ENCODE peak calls at places on chromosomes 4 and X, in nine cellular contexts. S, Q, X, G, Z, B, J, W and I are unnamed samples.
A peak's percentile ranks its signal among the peaks of the same experiment; 100 is the strongest.

GRCh38 chrX:138691186-138691585 is 20.3 kb downstream of the FGF13 start:
- DNase-seq in S (no peak), Q (no peak), X (no peak), G (no peak), Z (no peak), B (no peak), J (no peak), W (peak; percentile 17), I (no peak)

GRCh38 chrX:78886550-78886949 is 58.6 kb upstream of the P2RY10 start:
- DNase-seq in S (peak; percentile 0), Q (no peak), X (no peak), G (no peak), Z (peak; percentile 1), B (no peak), J (no peak), W (no peak), I (no peak)

GRCh38 chrX:129561453-129561852 is 21.4 kb downstream of the OCRL start:
- DNase-seq in S (no peak), Q (no peak), X (no peak), G (no peak), Z (no peak), B (no peak), J (no peak), W (no peak), I (no peak)

GRCh38 chr4:24382381-24382780 is 202.0 kb downstream of the DHX15 start:
- DNase-seq in S (no peak), Q (no peak), X (no peak), G (no peak), Z (no peak), B (no peak), J (no peak), W (peak; percentile 91), I (no peak)

GRCh38 chr4:68375667-68376559 is 26.0 kb upstream of the YTHDC1 start:
- DNase-seq in S (peak; percentile 48), Q (no peak), X (peak; percentile 22), G (peak; percentile 66), Z (peak; percentile 15), B (peak; percentile 28), J (peak; percentile 65), W (peak; percentile 41), I (peak; percentile 65)

GRCh38 chrX:11188664-11189063 is 77.5 kb downstream of the HCCS start:
- DNase-seq in S (no peak), Q (no peak), X (no peak), G (no peak), Z (no peak), B (peak; percentile 7), J (no peak), W (peak; percentile 22), I (no peak)

GRCh38 chr4:144357970-144358369 is 217.5 kb upstream of the GYPA start:
- DNase-seq in S (no peak), Q (no peak), X (no peak), G (no peak), Z (peak; percentile 9), B (no peak), J (no peak), W (no peak), I (no peak)

GRCh38 chr4:145195167-145195952 is 15.0 kb upstream of the OTUD4 start:
- DNase-seq in S (no peak), Q (no peak), X (no peak), G (no peak), Z (no peak), B (no peak), J (no peak), W (no peak), I (no peak)

GRCh38 chr4:4339504-4340085 is 47.3 kb upstream of the NSG1 start:
- DNase-seq in S (no peak), Q (no peak), X (no peak), G (no peak), Z (no peak), B (no peak), J (no peak), W (no peak), I (no peak)

GRCh38 chrX:16658284-16658683 is 8.3 kb downstream of the S100G start:
- DNase-seq in S (no peak), Q (no peak), X (no peak), G (no peak), Z (no peak), B (peak; percentile 32), J (no peak), W (peak; percentile 54), I (no peak)

GRCh38 chrX:30949554-30949953 is 60.5 kb upstream of the TAB3 start:
- DNase-seq in S (no peak), Q (no peak), X (no peak), G (no peak), Z (no peak), B (no peak), J (no peak), W (no peak), I (no peak)

DNA sequence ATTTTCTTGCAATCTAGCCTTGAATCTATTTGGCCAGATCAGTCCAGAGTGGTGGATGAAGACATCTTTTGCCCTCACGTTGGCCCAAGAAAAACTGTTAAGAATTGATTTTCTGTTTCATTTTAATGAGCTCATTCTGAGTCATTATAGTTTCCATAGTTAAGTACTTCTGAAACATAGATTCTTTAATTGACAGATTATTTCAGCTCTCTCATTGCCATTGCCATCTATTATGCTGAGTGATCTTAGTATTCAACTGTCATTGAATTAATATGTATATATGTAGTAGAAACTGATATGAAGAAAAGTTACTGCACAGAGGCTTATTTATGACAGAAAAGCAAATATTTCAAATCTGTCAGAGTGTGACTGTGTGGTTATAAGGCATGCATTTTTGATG is 45.5 kb upstream of the PPP1R2C start:
- DNase-seq in S (no peak), Q (no peak), X (no peak), G (no peak), Z (peak; percentile 13), B (no peak), J (no peak), W (no peak), I (no peak)
- H3K27me3 ChIP-seq in S (no peaks in the 10 kb centered on the region), Q (no peaks in the 10 kb centered on the region), X (no peaks in the 10 kb centered on the region), G (no peaks in the 10 kb centered on the region), Z (no peaks in the 10 kb centered on the region), B (no peaks in the 10 kb centered on the region), J (no peaks in the 10 kb centered on the region), W (no peaks in the 10 kb centered on the region), I (no peaks in the 10 kb centered on the region)

DNA sequence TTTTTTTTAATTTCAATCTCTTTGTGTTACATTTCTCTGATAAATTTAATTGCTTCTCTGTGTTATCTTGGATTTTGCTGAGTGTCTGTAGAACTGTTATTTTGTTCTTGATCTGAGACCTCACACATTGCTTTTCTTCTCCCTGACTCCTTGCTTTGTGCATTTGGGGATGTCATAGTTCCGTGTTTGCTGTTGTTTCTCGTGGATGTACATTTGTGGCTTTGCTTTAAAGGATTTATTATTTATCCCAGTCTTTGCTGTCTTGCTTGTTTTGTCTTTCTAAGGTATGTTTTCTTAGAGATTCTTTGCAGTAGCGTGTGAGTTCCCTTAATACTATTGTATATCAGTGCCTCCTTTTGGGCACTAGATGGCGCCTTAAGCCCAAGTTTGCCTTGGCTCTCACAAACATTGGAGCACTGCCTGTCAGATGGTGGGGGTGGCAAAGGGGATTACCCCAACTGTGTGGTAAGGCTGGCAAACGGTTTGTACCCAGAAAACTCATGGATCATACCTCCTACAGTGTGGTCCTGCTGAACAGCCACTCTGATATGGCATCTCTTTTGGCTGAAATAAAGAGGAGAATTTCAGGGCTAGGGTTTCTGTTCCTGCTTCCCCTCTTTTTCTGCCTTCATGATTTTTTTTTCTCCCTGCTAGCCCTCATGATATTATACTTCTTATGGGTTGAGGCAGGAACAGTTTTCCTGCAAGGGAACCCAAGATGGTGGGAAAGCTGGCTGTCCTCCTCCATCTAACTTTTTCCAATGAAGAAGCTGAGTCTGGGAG is 96.3 kb downstream of the PGRMC2 start:
- DNase-seq in S (peak; percentile 36), Q (peak; percentile 66), X (peak; percentile 54), G (no peak), Z (peak; percentile 20), B (peak; percentile 69), J (peak; percentile 75), W (peak; percentile 39), I (peak; percentile 65)
- TF ChIP-seq CTCF in S (peak; percentile 84), Q (peak; percentile 83), X (peak; percentile 56), G (peak; percentile 89), Z (peak; percentile 86), B (peak; percentile 86), J (peak; percentile 84), W (peak; percentile 90), I (peak; percentile 77)

DNA sequence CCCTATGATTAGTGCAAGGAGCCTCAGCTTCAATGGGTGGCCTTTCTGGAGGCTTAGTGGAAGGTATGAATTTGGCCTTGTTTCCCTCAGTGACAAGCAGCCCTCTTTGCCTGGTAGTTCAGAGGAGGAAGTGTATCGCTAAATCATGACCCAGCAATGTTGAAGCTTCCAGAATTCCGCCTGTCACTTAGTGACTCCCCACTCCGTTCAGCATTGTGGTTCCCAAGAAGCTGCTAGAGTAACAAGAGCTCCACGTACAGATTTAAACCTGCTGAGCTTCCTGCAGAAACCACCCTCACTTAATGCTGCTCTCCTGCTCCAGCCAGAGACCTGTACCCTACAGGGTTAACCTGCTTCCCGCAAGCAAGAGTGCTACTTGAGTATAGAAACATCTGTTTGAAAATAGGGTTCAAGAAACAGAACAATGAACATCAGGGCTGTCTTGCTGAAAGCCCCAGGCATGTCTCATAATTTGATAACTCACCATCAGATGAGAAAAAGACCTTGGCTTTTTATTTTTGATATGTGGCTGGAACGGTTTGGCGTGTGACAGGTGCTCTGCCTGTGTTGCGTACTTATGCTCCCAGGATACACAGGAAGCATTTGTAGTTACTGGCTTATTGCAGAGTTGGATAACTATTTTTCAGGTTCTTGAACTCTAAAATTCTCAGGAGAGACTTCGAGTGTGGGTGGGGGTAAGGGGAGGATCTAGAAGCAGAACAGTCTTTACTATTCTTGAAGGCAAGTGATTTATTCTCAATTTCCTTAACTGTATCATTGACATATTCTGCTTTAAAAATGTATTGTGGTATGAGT is 105.3 kb downstream of the UCHL1 start:
- DNase-seq in S (no peak), Q (no peak), X (no peak), G (no peak), Z (no peak), B (no peak), J (no peak), W (no peak), I (no peak)
- H3K27me3 ChIP-seq in S (peaks cover 9% of the 10 kb centered on the region), Q (no peaks in the 10 kb centered on the region), X (no peaks in the 10 kb centered on the region), G (no peaks in the 10 kb centered on the region), Z (peaks cover 3% of the 10 kb centered on the region), B (peaks cover 32% of the 10 kb centered on the region), J (no peaks in the 10 kb centered on the region), W (peaks cover 37% of the 10 kb centered on the region), I (peaks cover 2% of the 10 kb centered on the region)

GRCh38 chr4:95085118-95085833 is 327.5 kb downstream of the BMPR1B start:
- DNase-seq in S (no peak), Q (no peak), X (no peak), G (no peak), Z (no peak), B (no peak), J (no peak), W (no peak), I (peak; percentile 47)

GRCh38 chr4:95091272-95091671 is 333.5 kb downstream of the BMPR1B start:
- DNase-seq in S (no peak), Q (no peak), X (no peak), G (no peak), Z (no peak), B (no peak), J (no peak), W (peak; percentile 60), I (no peak)

GRCh38 chr4:95087657-95088455 is 330.1 kb downstream of the BMPR1B start:
- DNase-seq in S (no peak), Q (no peak), X (no peak), G (no peak), Z (no peak), B (no peak), J (no peak), W (peak; percentile 47), I (no peak)

GRCh38 chr4:95084584-95084983 is 326.8 kb downstream of the BMPR1B start:
- DNase-seq in S (no peak), Q (no peak), X (no peak), G (no peak), Z (no peak), B (no peak), J (no peak), W (no peak), I (peak; percentile 70)

GRCh38 chr4:95086532-95086931 is 328.8 kb downstream of the BMPR1B start:
- DNase-seq in S (no peak), Q (no peak), X (no peak), G (no peak), Z (no peak), B (no peak), J (no peak), W (no peak), I (no peak)
- TF ChIP-seq CTCF in S (no peak), Q (no peak), X (no peak), G (no peak), Z (no peak), B (no peak), J (no peak), W (no peak), I (no peak)